ENCODE peak calls at places on chromosomes 7 and 10, in ten cellular contexts. One of them, this sample, is unnamed.

GRCh38 chr10:69443354-69443753 is 7.9 kb upstream of the TSPAN15 start:
- DNase-seq in body of pancreas: no peak
- DNase-seq in osteoblast: no peak
- DNase-seq in pancreas: no peak
- DNase-seq in astrocyte of the spinal cord: no peak
- DNase-seq in right lobe of liver: no peak
- DNase-seq in astrocyte of the cerebellum: no peak
- DNase-seq in sigmoid colon: no peak
- DNase-seq in epithelial cell of esophagus: no peak
- DNase-seq in PC-9: no peak
- DNase-seq in this sample: no peak

GRCh38 chr7:50826371-50827172 is 43.9 kb upstream of the GRB10 start:
- DNase-seq in body of pancreas: no peak
- DNase-seq in osteoblast: no peak
- DNase-seq in pancreas: no peak
- DNase-seq in astrocyte of the spinal cord: peak; percentile 90
- DNase-seq in right lobe of liver: no peak
- DNase-seq in astrocyte of the cerebellum: peak; percentile 64
- DNase-seq in sigmoid colon: no peak
- DNase-seq in epithelial cell of esophagus: peak; percentile 90
- DNase-seq in PC-9: peak; percentile 70
- DNase-seq in this sample: no peak

GRCh38 chr7:71886066-71886465 is 526.1 kb downstream of the CALN1 start:
- DNase-seq in body of pancreas: no peak
- DNase-seq in osteoblast: no peak
- DNase-seq in pancreas: no peak
- DNase-seq in astrocyte of the spinal cord: no peak
- DNase-seq in right lobe of liver: no peak
- DNase-seq in astrocyte of the cerebellum: no peak
- DNase-seq in sigmoid colon: no peak
- DNase-seq in epithelial cell of esophagus: no peak
- DNase-seq in PC-9: no peak
- DNase-seq in this sample: no peak

GRCh38 chr10:132836832-132837540 is 51.0 kb upstream of the NKX6-2 start:
- DNase-seq in body of pancreas: peak; percentile 36
- DNase-seq in osteoblast: peak; percentile 97
- DNase-seq in pancreas: peak; percentile 65
- DNase-seq in astrocyte of the spinal cord: no peak
- DNase-seq in right lobe of liver: no peak
- DNase-seq in astrocyte of the cerebellum: no peak
- DNase-seq in sigmoid colon: peak; percentile 60
- DNase-seq in epithelial cell of esophagus: no peak
- DNase-seq in PC-9: peak; percentile 30
- DNase-seq in this sample: no peak

GRCh38 chr7:149292101-149292823 is 30.3 kb downstream of the ZNF783 start:
- DNase-seq in body of pancreas: no peak
- DNase-seq in osteoblast: peak; percentile 77
- DNase-seq in pancreas: no peak
- DNase-seq in astrocyte of the spinal cord: peak; percentile 57
- DNase-seq in right lobe of liver: no peak
- DNase-seq in astrocyte of the cerebellum: peak; percentile 28
- DNase-seq in sigmoid colon: no peak
- DNase-seq in epithelial cell of esophagus: no peak
- DNase-seq in PC-9: no peak
- DNase-seq in this sample: no peak

GRCh38 chr7:127514499-127514898 is 70.9 kb downstream of the GCC1 start:
- DNase-seq in body of pancreas: no peak
- DNase-seq in osteoblast: peak; percentile 67
- DNase-seq in pancreas: no peak
- DNase-seq in astrocyte of the spinal cord: peak; percentile 28
- DNase-seq in right lobe of liver: no peak
- DNase-seq in astrocyte of the cerebellum: peak; percentile 6
- DNase-seq in sigmoid colon: no peak
- DNase-seq in epithelial cell of esophagus: peak; percentile 60
- DNase-seq in PC-9: no peak
- DNase-seq in this sample: peak; percentile 28

GRCh38 chr7:121437470-121437869 is 41.4 kb upstream of the FAM3C start:
- DNase-seq in body of pancreas: no peak
- DNase-seq in osteoblast: no peak
- DNase-seq in pancreas: no peak
- DNase-seq in astrocyte of the spinal cord: no peak
- DNase-seq in right lobe of liver: no peak
- DNase-seq in astrocyte of the cerebellum: no peak
- DNase-seq in sigmoid colon: no peak
- DNase-seq in epithelial cell of esophagus: no peak
- DNase-seq in PC-9: no peak
- DNase-seq in this sample: no peak

GRCh38 chr7:2227699-2228098 is 5.0 kb downstream of the MAD1L1 start:
- DNase-seq in body of pancreas: no peak
- DNase-seq in osteoblast: peak; percentile 46
- DNase-seq in pancreas: no peak
- DNase-seq in astrocyte of the spinal cord: no peak
- DNase-seq in right lobe of liver: no peak
- DNase-seq in astrocyte of the cerebellum: no peak
- DNase-seq in sigmoid colon: no peak
- DNase-seq in epithelial cell of esophagus: no peak
- DNase-seq in PC-9: no peak
- DNase-seq in this sample: no peak

GRCh38 chr10:6010569-6010968 is 33.2 kb upstream of the IL15RA start:
- DNase-seq in body of pancreas: no peak
- DNase-seq in osteoblast: no peak
- DNase-seq in pancreas: no peak
- DNase-seq in astrocyte of the spinal cord: no peak
- DNase-seq in right lobe of liver: no peak
- DNase-seq in astrocyte of the cerebellum: no peak
- DNase-seq in sigmoid colon: no peak
- DNase-seq in epithelial cell of esophagus: no peak
- DNase-seq in PC-9: no peak
- DNase-seq in this sample: no peak

GRCh38 chr10:6006991-6007390 is 29.6 kb upstream of the IL15RA start:
- DNase-seq in body of pancreas: no peak
- DNase-seq in osteoblast: no peak
- DNase-seq in pancreas: no peak
- DNase-seq in astrocyte of the spinal cord: no peak
- DNase-seq in right lobe of liver: no peak
- DNase-seq in astrocyte of the cerebellum: no peak
- DNase-seq in sigmoid colon: no peak
- DNase-seq in epithelial cell of esophagus: no peak
- DNase-seq in PC-9: no peak
- DNase-seq in this sample: no peak

GRCh38 chr10:6009961-6010360 is 32.6 kb upstream of the IL15RA start:
- DNase-seq in body of pancreas: no peak
- DNase-seq in osteoblast: no peak
- DNase-seq in pancreas: no peak
- DNase-seq in astrocyte of the spinal cord: no peak
- DNase-seq in right lobe of liver: no peak
- DNase-seq in astrocyte of the cerebellum: no peak
- DNase-seq in sigmoid colon: no peak
- DNase-seq in epithelial cell of esophagus: no peak
- DNase-seq in PC-9: no peak
- DNase-seq in this sample: no peak

GRCh38 chr10:6009159-6009558 is 31.8 kb upstream of the IL15RA start:
- DNase-seq in body of pancreas: no peak
- DNase-seq in osteoblast: no peak
- DNase-seq in pancreas: no peak
- DNase-seq in astrocyte of the spinal cord: no peak
- DNase-seq in right lobe of liver: no peak
- DNase-seq in astrocyte of the cerebellum: no peak
- DNase-seq in sigmoid colon: no peak
- DNase-seq in epithelial cell of esophagus: peak; percentile 12
- DNase-seq in PC-9: no peak
- DNase-seq in this sample: no peak

DNA sequence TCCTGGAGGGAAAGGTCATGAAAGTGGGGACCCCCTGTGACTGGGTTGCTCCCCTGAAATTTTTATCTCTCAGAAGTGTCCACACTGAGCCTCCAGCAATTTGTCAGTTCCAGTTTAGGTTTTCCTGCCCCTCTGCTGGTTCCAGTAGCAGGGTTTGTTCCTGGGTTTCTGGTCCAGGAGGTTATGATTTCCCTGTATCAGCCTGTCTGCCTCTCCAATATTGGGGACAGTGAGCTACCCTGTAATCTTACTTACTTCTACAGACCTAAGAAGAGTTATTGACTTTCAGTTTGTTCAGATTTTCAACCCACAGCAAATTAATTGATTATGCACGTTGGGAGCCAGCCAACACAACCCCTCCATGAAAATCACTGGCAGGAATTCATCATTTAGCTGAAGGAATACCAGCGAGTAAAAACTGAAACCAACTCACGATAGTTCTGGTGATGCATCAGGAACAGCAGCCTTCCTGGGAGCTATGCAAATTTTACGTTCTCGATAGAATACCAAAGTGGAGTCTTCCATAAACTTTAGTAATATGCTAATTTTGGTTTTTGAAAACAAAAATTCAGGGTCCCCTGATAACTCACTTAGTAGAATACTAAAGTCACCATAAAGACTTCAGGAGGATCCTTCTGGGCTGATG is 31.3 kb upstream of the IL15RA start:
- DNase-seq in body of pancreas: no peak
- DNase-seq in osteoblast: no peak
- DNase-seq in pancreas: no peak
- DNase-seq in astrocyte of the spinal cord: no peak
- DNase-seq in right lobe of liver: no peak
- DNase-seq in astrocyte of the cerebellum: no peak
- DNase-seq in sigmoid colon: no peak
- DNase-seq in epithelial cell of esophagus: no peak
- DNase-seq in PC-9: no peak
- DNase-seq in this sample: no peak
- H3K4me3 ChIP-seq in body of pancreas: no peak overlapping the region
- H3K4me3 ChIP-seq in osteoblast: peak overlapping the region; percentile 40
- H3K4me3 ChIP-seq in pancreas: no peak overlapping the region
- H3K4me3 ChIP-seq in astrocyte of the spinal cord: no peak overlapping the region
- H3K4me3 ChIP-seq in right lobe of liver: no peak overlapping the region
- H3K4me3 ChIP-seq in astrocyte of the cerebellum: no peak overlapping the region
- H3K4me3 ChIP-seq in sigmoid colon: no peak overlapping the region
- H3K4me3 ChIP-seq in epithelial cell of esophagus: no peak overlapping the region
- H3K4me3 ChIP-seq in PC-9: no peak overlapping the region
- H3K4me3 ChIP-seq in this sample: no peak overlapping the region

GRCh38 chr7:88095-88926 is 104.1 kb upstream of the FAM20C start:
- DNase-seq in body of pancreas: no peak
- DNase-seq in osteoblast: peak; percentile 68
- DNase-seq in pancreas: peak; percentile 34
- DNase-seq in astrocyte of the spinal cord: no peak
- DNase-seq in right lobe of liver: no peak
- DNase-seq in astrocyte of the cerebellum: no peak
- DNase-seq in sigmoid colon: peak; percentile 55
- DNase-seq in epithelial cell of esophagus: no peak
- DNase-seq in PC-9: peak; percentile 60
- DNase-seq in this sample: no peak
- TF ChIP-seq CTCF in body of pancreas: no peak
- TF ChIP-seq CTCF in osteoblast: no peak
- TF ChIP-seq CTCF in pancreas: no peak
- TF ChIP-seq CTCF in astrocyte of the spinal cord: peak; percentile 31
- TF ChIP-seq CTCF in right lobe of liver: no peak
- TF ChIP-seq CTCF in astrocyte of the cerebellum: peak; percentile 38
- TF ChIP-seq CTCF in sigmoid colon: no peak
- TF ChIP-seq CTCF in epithelial cell of esophagus: no peak
- TF ChIP-seq CTCF in PC-9: peak; percentile 26
- TF ChIP-seq CTCF in this sample: no peak

DNA sequence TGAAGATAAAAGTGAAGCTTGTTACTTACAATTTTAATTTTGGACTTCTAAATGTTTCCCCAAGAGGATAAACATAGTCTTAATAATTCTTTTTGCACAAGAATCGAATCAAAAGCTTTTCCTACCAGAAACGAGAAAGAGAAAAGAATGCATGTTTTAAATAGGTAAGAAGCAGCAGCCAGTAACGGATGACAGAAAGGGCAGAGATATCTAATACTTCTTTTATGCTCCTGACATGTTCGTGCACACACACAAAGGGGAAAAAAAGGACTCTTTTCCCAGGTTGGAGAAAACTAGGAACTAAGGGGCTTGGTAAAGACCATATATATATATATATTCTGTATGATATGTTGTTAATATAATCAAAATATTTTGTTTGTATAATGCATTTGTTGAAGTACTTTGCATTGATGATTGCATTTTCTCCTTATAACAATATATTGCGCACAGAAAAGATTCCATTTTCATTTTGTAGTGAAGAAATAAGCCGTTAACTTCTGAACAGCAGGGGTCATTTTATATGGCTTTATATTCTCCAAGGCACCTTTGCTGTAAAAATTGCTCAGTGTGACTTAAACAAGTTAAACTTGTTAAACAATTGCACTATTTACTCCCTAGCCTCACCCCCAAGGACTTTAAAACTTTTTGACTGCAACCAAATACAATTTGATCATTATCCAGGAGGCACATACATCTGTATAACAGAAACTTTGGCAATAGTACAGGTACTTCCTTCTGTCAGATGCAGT is 2.2 kb downstream of the PRKAR2B start:
- DNase-seq in body of pancreas: no peak
- DNase-seq in osteoblast: no peak
- DNase-seq in pancreas: no peak
- DNase-seq in astrocyte of the spinal cord: no peak
- DNase-seq in right lobe of liver: no peak
- DNase-seq in astrocyte of the cerebellum: no peak
- DNase-seq in sigmoid colon: no peak
- DNase-seq in epithelial cell of esophagus: no peak
- DNase-seq in PC-9: no peak
- DNase-seq in this sample: peak; percentile 55
- H3K4me3 ChIP-seq in body of pancreas: no peak overlapping the region
- H3K4me3 ChIP-seq in osteoblast: no peak overlapping the region
- H3K4me3 ChIP-seq in pancreas: no peak overlapping the region
- H3K4me3 ChIP-seq in astrocyte of the spinal cord: no peak overlapping the region
- H3K4me3 ChIP-seq in right lobe of liver: no peak overlapping the region
- H3K4me3 ChIP-seq in astrocyte of the cerebellum: no peak overlapping the region
- H3K4me3 ChIP-seq in sigmoid colon: no peak overlapping the region
- H3K4me3 ChIP-seq in epithelial cell of esophagus: no peak overlapping the region
- H3K4me3 ChIP-seq in PC-9: no peak overlapping the region
- H3K4me3 ChIP-seq in this sample: peak overlapping the region; percentile 81

GRCh38 chr7:98618786-98619185 is 1.7 kb downstream of the NPTX2 start:
- DNase-seq in body of pancreas: peak; percentile 76
- DNase-seq in osteoblast: no peak
- DNase-seq in pancreas: no peak
- DNase-seq in astrocyte of the spinal cord: no peak
- DNase-seq in right lobe of liver: peak; percentile 76
- DNase-seq in astrocyte of the cerebellum: no peak
- DNase-seq in sigmoid colon: no peak
- DNase-seq in epithelial cell of esophagus: peak; percentile 13
- DNase-seq in PC-9: no peak
- DNase-seq in this sample: no peak

GRCh38 chr7:98617960-98618418 is 904 bp downstream of the NPTX2 start:
- DNase-seq in body of pancreas: no peak
- DNase-seq in osteoblast: no peak
- DNase-seq in pancreas: no peak
- DNase-seq in astrocyte of the spinal cord: no peak
- DNase-seq in right lobe of liver: no peak
- DNase-seq in astrocyte of the cerebellum: no peak
- DNase-seq in sigmoid colon: no peak
- DNase-seq in epithelial cell of esophagus: no peak
- DNase-seq in PC-9: no peak
- DNase-seq in this sample: no peak

GRCh38 chr7:98619450-98620321 is 2.6 kb downstream of the NPTX2 start:
- DNase-seq in body of pancreas: peak; percentile 91
- DNase-seq in osteoblast: peak; percentile 94
- DNase-seq in pancreas: peak; percentile 87
- DNase-seq in astrocyte of the spinal cord: peak; percentile 12
- DNase-seq in right lobe of liver: peak; percentile 88
- DNase-seq in astrocyte of the cerebellum: peak; percentile 18
- DNase-seq in sigmoid colon: no peak
- DNase-seq in epithelial cell of esophagus: no peak
- DNase-seq in PC-9: no peak
- DNase-seq in this sample: peak; percentile 3

GRCh38 chr7:98616381-98617050 is 569 bp upstream of the NPTX2 start:
- DNase-seq in body of pancreas: peak; percentile 25
- DNase-seq in osteoblast: no peak
- DNase-seq in pancreas: peak; percentile 79
- DNase-seq in astrocyte of the spinal cord: no peak
- DNase-seq in right lobe of liver: no peak
- DNase-seq in astrocyte of the cerebellum: no peak
- DNase-seq in sigmoid colon: no peak
- DNase-seq in epithelial cell of esophagus: no peak
- DNase-seq in PC-9: no peak
- DNase-seq in this sample: no peak

GRCh38 chr7:98617051-98617959 is at the start of gene NPTX2:
- DNase-seq in body of pancreas: peak; percentile 78
- DNase-seq in osteoblast: peak; percentile 89
- DNase-seq in pancreas: peak; percentile 90
- DNase-seq in astrocyte of the spinal cord: no peak
- DNase-seq in right lobe of liver: no peak
- DNase-seq in astrocyte of the cerebellum: no peak
- DNase-seq in sigmoid colon: no peak
- DNase-seq in epithelial cell of esophagus: no peak
- DNase-seq in PC-9: no peak
- DNase-seq in this sample: peak; percentile 8
- TF ChIP-seq CTCF in body of pancreas: peak; percentile 50
- TF ChIP-seq CTCF in osteoblast: no peak
- TF ChIP-seq CTCF in pancreas: no peak
- TF ChIP-seq CTCF in astrocyte of the spinal cord: no peak
- TF ChIP-seq CTCF in right lobe of liver: peak; percentile 40
- TF ChIP-seq CTCF in astrocyte of the cerebellum: no peak
- TF ChIP-seq CTCF in sigmoid colon: no peak
- TF ChIP-seq CTCF in epithelial cell of esophagus: no peak
- TF ChIP-seq CTCF in PC-9: no peak
- TF ChIP-seq CTCF in this sample: peak; percentile 80

This sample was measured in LNCaP clone FGC.